ENCODE peak calls at places on chromosomes 4 and X, in ten cellular contexts. L, W, H, A, R, M, J, I, C and E are unnamed samples.

GRCh38 chrX:20742106-20742505 is 475.4 kb upstream of the RPS6KA3 start:
- DNase-seq in L (no peak), W (peak; percentile 28), H (no peak), A (no peak), R (no peak), M (no peak), J (no peak), I (peak; percentile 62), C (no peak), E (no peak)

GRCh38 chrX:24245201-24245600 is 68.7 kb downstream of the SUPT20HL2 start:
- DNase-seq in L (no peak), W (no peak), H (peak; percentile 73), A (no peak), R (no peak), M (peak; percentile 20), J (no peak), I (peak; percentile 82), C (no peak), E (no peak)

GRCh38 chrX:17464196-17464595 is 89.2 kb downstream of the NHS start:
- DNase-seq in L (no peak), W (no peak), H (peak; percentile 1), A (no peak), R (no peak), M (no peak), J (no peak), I (peak; percentile 82), C (no peak), E (no peak)

GRCh38 chr4:47972721-47973120 is 43.8 kb downstream of the CNGA1 start:
- DNase-seq in L (no peak), W (no peak), H (no peak), A (no peak), R (no peak), M (no peak), J (no peak), I (no peak), C (no peak), E (no peak)

GRCh38 chr4:55768291-55768690 is 51.3 kb upstream of the EXOC1L start:
- DNase-seq in L (no peak), W (no peak), H (peak; percentile 71), A (no peak), R (no peak), M (peak; percentile 39), J (no peak), I (peak; percentile 48), C (no peak), E (no peak)

GRCh38 chr4:15400276-15400675 is 27.6 kb upstream of the C1QTNF7 start:
- DNase-seq in L (no peak), W (no peak), H (no peak), A (no peak), R (no peak), M (no peak), J (no peak), I (no peak), C (no peak), E (no peak)

GRCh38 chrX:9464435-9465371 is at the start of gene TBL1X:
- DNase-seq in L (no peak), W (peak; percentile 76), H (no peak), A (peak; percentile 71), R (no peak), M (peak; percentile 29), J (peak; percentile 79), I (peak; percentile 63), C (peak; percentile 49), E (peak; percentile 35)

GRCh38 chrX:103730746-103731508 is 20.2 kb downstream of the TMEM31 start:
- DNase-seq in L (no peak), W (peak; percentile 54), H (peak; percentile 59), A (no peak), R (no peak), M (no peak), J (no peak), I (peak; percentile 88), C (no peak), E (no peak)

GRCh38 chr4:41541697-41542096 is 3.7 kb downstream of the LIMCH1 start:
- DNase-seq in L (no peak), W (no peak), H (no peak), A (no peak), R (no peak), M (no peak), J (no peak), I (peak; percentile 33), C (no peak), E (peak; percentile 51)

GRCh38 chrX:103404225-103405008 is 28.1 kb downstream of the BEX3 start:
- DNase-seq in L (peak; percentile 24), W (peak; percentile 64), H (peak; percentile 35), A (peak; percentile 71), R (no peak), M (peak; percentile 59), J (peak; percentile 48), I (peak; percentile 86), C (peak; percentile 28), E (peak; percentile 20)

GRCh38 chr4:168711197-168712120 is 214.6 kb downstream of the PALLD start:
- DNase-seq in L (no peak), W (peak; percentile 13), H (no peak), A (no peak), R (no peak), M (no peak), J (peak; percentile 37), I (peak; percentile 91), C (no peak), E (no peak)

GRCh38 chrX:109172091-109172602 is 309.7 kb downstream of the GUCY2F start:
- DNase-seq in L (no peak), W (no peak), H (no peak), A (no peak), R (no peak), M (no peak), J (no peak), I (no peak), C (no peak), E (no peak)

GRCh38 chrX:113741744-113742143 is 842.1 kb upstream of the HTR2C start:
- DNase-seq in L (no peak), W (peak; percentile 68), H (peak; percentile 1), A (no peak), R (no peak), M (no peak), J (no peak), I (peak; percentile 60), C (no peak), E (no peak)

GRCh38 chr4:56821394-56822263 is at the start of gene SPINK2:
- DNase-seq in L (no peak), W (peak; percentile 75), H (peak; percentile 73), A (peak; percentile 76), R (no peak), M (peak; percentile 42), J (peak; percentile 47), I (no peak), C (no peak), E (peak; percentile 6)

GRCh38 chr4:139815646-139816601 is 150.3 kb downstream of the MGST2 start:
- DNase-seq in L (no peak), W (no peak), H (peak; percentile 10), A (peak; percentile 10), R (no peak), M (peak; percentile 67), J (peak; percentile 41), I (peak; percentile 94), C (no peak), E (peak; percentile 77)

GRCh38 chr4:149980941-149981340 is 97.3 kb upstream of the DCLK2 start:
- DNase-seq in L (no peak), W (peak; percentile 24), H (peak; percentile 45), A (peak; percentile 56), R (peak; percentile 3), M (peak; percentile 44), J (peak; percentile 26), I (peak; percentile 62), C (peak; percentile 58), E (peak; percentile 75)

GRCh38 chr4:41452484-41453225 is 85.3 kb upstream of the LIMCH1 start:
- DNase-seq in L (no peak), W (peak; percentile 33), H (no peak), A (no peak), R (no peak), M (no peak), J (no peak), I (no peak), C (no peak), E (no peak)

GRCh38 chrX:21658152-21658737 is at the start of gene KLHL34:
- DNase-seq in L (no peak), W (no peak), H (no peak), A (peak; percentile 41), R (no peak), M (no peak), J (peak; percentile 64), I (peak; percentile 5), C (no peak), E (no peak)

GRCh38 chr4:53374777-53375258 is 2.6 kb upstream of the FIP1L1 start:
- DNase-seq in L (no peak), W (no peak), H (no peak), A (no peak), R (no peak), M (no peak), J (no peak), I (no peak), C (no peak), E (no peak)